ENCODE peak calls at places on chromosomes 4 and X, in seven cellular contexts. A is HT1080, J is GM12891, Q is HFFc6, W is M059J, V is H7, S is Right ventricle myocardium inferior. K is an unnamed sample.

GRCh38 chrX:72714471-72714916 is 388 bp upstream of the PHKA1 start:
- DNase-seq in Q (no peak), A (peak; percentile 53), J (no peak), S (peak; percentile 74), W (peak; percentile 38), V (peak; percentile 63), K (peak; percentile 55)

GRCh38 chr4:119070301-119070700 is 65.3 kb upstream of the MYOZ2 start:
- DNase-seq in V (no peak), A (no peak), Q (no peak), S (no peak), J (no peak), W (no peak), K (peak; percentile 79)

GRCh38 chr4:10546-10870 is 42.6 kb upstream of the ZNF595 start:
- DNase-seq in V (peak; percentile 20), A (no peak), Q (no peak), W (no peak), J (no peak), S (no peak), K (no peak)

GRCh38 chr4:56321246-56321645 is 66.0 kb downstream of the AASDH start:
- DNase-seq in A (no peak), S (no peak), Q (no peak), V (no peak), J (no peak), W (no peak), K (no peak)

GRCh38 chr4:102157984-102158383 is 187.3 kb downstream of the SLC39A8 start:
- DNase-seq in W (no peak), Q (no peak), S (no peak), V (no peak), J (no peak), A (no peak), K (no peak)

GRCh38 chr4:16198271-16198670 is 28.0 kb downstream of the TAPT1 start:
- DNase-seq in J (no peak), V (no peak), W (no peak), A (no peak), S (no peak), Q (no peak), K (no peak)

GRCh38 chr4:6917445-6918241 is 8.0 kb downstream of the TBC1D14 start:
- DNase-seq in V (peak; percentile 73), W (peak; percentile 26), Q (no peak), J (no peak), S (peak; percentile 91), A (no peak), K (no peak)

GRCh38 chrX:56253832-56254703 is 21.9 kb downstream of the KLF8 start:
- DNase-seq in J (no peak), A (no peak), Q (no peak), S (no peak), W (no peak), V (no peak), K (no peak)

GRCh38 chr4:80462537-80463207 is 127.1 kb downstream of the CFAP299 start:
- DNase-seq in V (no peak), Q (no peak), A (no peak), J (no peak), W (peak; percentile 26), S (no peak), K (no peak)

GRCh38 chr4:173333658-173334084 is 487 bp downstream of the HMGB2 start:
- DNase-seq in W (peak; percentile 27), S (peak; percentile 80), Q (peak; percentile 8), V (peak; percentile 66), A (no peak), J (peak; percentile 3), K (no peak)

GRCh38 chr4:1536579-1537409 is 130.6 kb upstream of the NKX1-1 start:
- DNase-seq in Q (no peak), W (no peak), S (peak; percentile 58), V (no peak), J (no peak), A (no peak), K (no peak)

GRCh38 chrX:150429577-150429976 is 66.5 kb downstream of the MAMLD1 start:
- DNase-seq in V (no peak), J (no peak), Q (peak; percentile 47), S (no peak), A (peak; percentile 70), W (peak; percentile 80), K (peak; percentile 68)

GRCh38 chrX:10496345-10496965 is 123.9 kb downstream of the MID1 start:
- DNase-seq in Q (peak; percentile 78), J (no peak), S (no peak), W (peak; percentile 87), A (peak; percentile 66), V (no peak), K (no peak)

GRCh38 chr4:99847362-99847976 is 30.8 kb downstream of the DAPP1 start:
- DNase-seq in S (no peak), Q (no peak), V (no peak), A (no peak), W (no peak), J (no peak), K (no peak)

GRCh38 chr4:23904639-23905061 is 14.8 kb upstream of the PPARGC1A start:
- DNase-seq in Q (no peak), V (no peak), J (no peak), W (no peak), S (no peak), A (no peak), K (no peak)

GRCh38 chr4:7964459-7964858 is 24.8 kb upstream of the AFAP1 start:
- DNase-seq in J (no peak), S (peak; percentile 22), V (no peak), A (no peak), W (no peak), Q (no peak), K (no peak)

GRCh38 chr4:83757121-83757621 is 221.3 kb downstream of the GPAT3 start:
- DNase-seq in S (no peak), Q (no peak), V (no peak), W (peak; percentile 27), J (no peak), A (peak; percentile 53), K (peak; percentile 65)

GRCh38 chrX:2413969-2414368 is 86.8 kb downstream of the DHRSX start:
- DNase-seq in V (no peak), J (no peak), Q (no peak), A (no peak), W (no peak), S (no peak), K (no peak)

GRCh38 chr4:69832326-69833030 is 27.5 kb downstream of the SULT1E1 start:
- DNase-seq in W (no peak), A (no peak), V (no peak), J (no peak), Q (no peak), S (no peak), K (no peak)

GRCh38 chr4:12889054-12889453 is 595.1 kb downstream of the RAB28 start:
- DNase-seq in W (peak; percentile 55), S (no peak), A (peak; percentile 77), J (no peak), Q (no peak), V (no peak), K (peak; percentile 33)

GRCh38 chr4:137694138-137694537 is 161.8 kb upstream of the PCDH18 start:
- DNase-seq in J (no peak), Q (no peak), A (no peak), W (no peak), S (no peak), V (no peak), K (no peak)

GRCh38 chr4:1401409-1402020 is 4.7 kb downstream of the NKX1-1 start:
- DNase-seq in V (peak; percentile 76), W (no peak), Q (no peak), A (no peak), S (no peak), J (peak; percentile 24), K (no peak)

GRCh38 chr4:44535981-44536380 is 87.4 kb upstream of the KCTD8 start:
- DNase-seq in V (no peak), W (no peak), J (no peak), A (no peak), Q (no peak), S (no peak), K (no peak)